ENCODE peak calls at places on chromosomes 4 and X, in four cellular contexts. C is choroid plexus epithelial cell, Y is testis, K is tibial artery. B is an unnamed sample.

GRCh38 chrX:108309144-108309543 is 129.1 kb downstream of the COL4A6 start:
- DNase-seq in C (peak), Y (no peak), K (no peak), B (peak)

GRCh38 chr4:87832669-87833068 is at the start of gene MEPE:
- DNase-seq in C (no peak), Y (no peak), K (no peak), B (no peak)

GRCh38 chrX:103831342-103831802 is 685 bp downstream of the RAB9B start:
- DNase-seq in C (no peak), Y (no peak), K (no peak), B (peak)

GRCh38 chr4:48022192-48022799 is 5.7 kb downstream of the NIPAL1 start:
- DNase-seq in C (peak), Y (no peak), K (no peak), B (no peak)

GRCh38 chr4:25816591-25817058 is 46.2 kb downstream of the SEL1L3 start:
- DNase-seq in C (no peak), Y (no peak), K (no peak), B (no peak)

GRCh38 chr4:73661646-73662119 is 41.4 kb upstream of the RASSF6 start:
- DNase-seq in C (peak), Y (no peak), K (no peak), B (peak)

GRCh38 chr4:61202100-61202637 is 2.0 kb downstream of the ADGRL3 start:
- DNase-seq in C (peak), Y (peak), K (peak), B (peak)

GRCh38 chr4:77430847-77431246 is 174.8 kb upstream of the CXCL13 start:
- DNase-seq in C (no peak), Y (no peak), K (no peak), B (no peak)

GRCh38 chr4:87058272-87059073 is 123.7 kb downstream of the AFF1 start:
- DNase-seq in C (peak), Y (no peak), K (no peak), B (no peak)

GRCh38 chr4:94488667-94489066 is 36.9 kb downstream of the PDLIM5 start:
- DNase-seq in C (peak), Y (no peak), K (no peak), B (no peak)

GRCh38 chrX:120797201-120797938 is 78.3 kb downstream of the CT47B1 start:
- DNase-seq in C (peak), Y (no peak), K (no peak), B (peak)

GRCh38 chrX:11566814-11567213 is 98.9 kb downstream of the ARHGAP6 start:
- DNase-seq in C (no peak), Y (no peak), K (no peak), B (no peak)

GRCh38 chr4:140020457-140021361 is 133.3 kb downstream of the MAML3 start:
- DNase-seq in C (peak), Y (no peak), K (no peak), B (peak)

GRCh38 chrX:20995829-20996228 is 378.4 kb upstream of the CNKSR2 start:
- DNase-seq in C (no peak), Y (no peak), K (no peak), B (no peak)

GRCh38 chr4:77126844-77127614 is 30.0 kb upstream of the CCNG2 start:
- DNase-seq in C (no peak), Y (no peak), K (no peak), B (no peak)

GRCh38 chrX:150848914-150849365 is 49.5 kb downstream of the CD99L2 start:
- DNase-seq in C (peak), Y (no peak), K (no peak), B (no peak)

GRCh38 chr4:151922306-151922705 is 161.5 kb upstream of the GATB start:
- DNase-seq in C (peak), Y (no peak), K (no peak), B (no peak)

GRCh38 chrX:32048285-32048684 is 976.4 kb upstream of the FTHL17 start:
- DNase-seq in C (no peak), Y (no peak), K (no peak), B (no peak)

GRCh38 chr4:187070740-187071139 is 347.1 kb upstream of the FAT1 start:
- DNase-seq in C (no peak), Y (no peak), K (no peak), B (no peak)

GRCh38 chr4:7108660-7109059 is 40.8 kb upstream of the GRPEL1 start:
- DNase-seq in C (no peak), Y (no peak), K (peak), B (no peak)

GRCh38 chr4:25100156-25100555 is 60.1 kb downstream of the SEPSECS start:
- DNase-seq in C (no peak), Y (no peak), K (peak), B (no peak)

GRCh38 chrX:53116101-53116500 is 22.2 kb downstream of the KANTR start:
- DNase-seq in C (peak), Y (peak), K (no peak), B (peak)

GRCh38 chr4:140635606-140636005 is 66.8 kb upstream of the UCP1 start:
- DNase-seq in C (peak), Y (peak), K (no peak), B (peak)

GRCh38 chr4:7703669-7704068 is 236.0 kb downstream of the AFAP1 start:
- DNase-seq in C (no peak), Y (no peak), K (no peak), B (no peak)

GRCh38 chr4:138242076-138242829 is at the start of gene SLC7A11:
- DNase-seq in C (peak), Y (peak), K (no peak), B (peak)

GRCh38 chr4:3128976-3129375 is 54.5 kb downstream of the HTT start:
- DNase-seq in C (peak), Y (no peak), K (no peak), B (peak)

GRCh38 chr4:74331252-74331651 is 23.0 kb downstream of the EPGN start:
- DNase-seq in C (no peak), Y (no peak), K (no peak), B (no peak)

GRCh38 chr4:155818639-155819038 is 47.4 kb downstream of the ASIC5 start:
- DNase-seq in C (peak), Y (no peak), K (no peak), B (peak)

GRCh38 chr4:82097504-82097903 is 276.3 kb downstream of the HNRNPD start:
- DNase-seq in C (peak), Y (no peak), K (no peak), B (no peak)

GRCh38 chr4:106019771-106020170 is 124.5 kb downstream of the NPNT start:
- DNase-seq in C (no peak), Y (no peak), K (no peak), B (peak)

GRCh38 chrX:9644335-9644734 is 121.3 kb downstream of the GPR143 start:
- DNase-seq in C (no peak), Y (no peak), K (no peak), B (no peak)

GRCh38 chrX:136639506-136640176 is 8.3 kb upstream of the CD40LG start:
- DNase-seq in C (peak), Y (no peak), K (no peak), B (peak)

GRCh38 chr4:20960291-20960690 is 260.0 kb downstream of the PACRGL start:
- DNase-seq in C (no peak), Y (no peak), K (no peak), B (no peak)

GRCh38 chr4:2069161-2069971 is 10.2 kb downstream of the NAT8L start:
- DNase-seq in C (no peak), Y (no peak), K (peak), B (no peak)